ENCODE peak calls at places on chromosomes 13 and 19, in nine cellular contexts. Y is stimulated activated CD4-positive, alpha-beta T cell treated with anti-CD3 and anti-CD28 coated beads, Interleukin-4, amount 100 ng/mL, for 48 hours; H is NCI-H2081; Q is NCI-H1092 treated with DMSO at 0.1 percent for 48 hours; V is progenitor cell of endocrine pancreas; L is ACHN; M is naive B cell; I is GM03348; R is stimulated activated CD8-positive, alpha-beta memory T cell treated with anti-CD3 and anti-CD28 coated beads, Interleukin-2, amount 100 ng/mL, for 1 hour. G is an unnamed sample.

GRCh38 chr19:49421039-49421877 is 2.0 kb downstream of the PTH2 start:
- DNase-seq in L (no peak), Y (peak; percentile 41), H (peak; percentile 49), R (no peak), Q (peak; percentile 60), M (no peak), V (peak; percentile 65), I (peak; percentile 90), G (peak; percentile 43)

GRCh38 chr13:73141292-73141771 is 82.5 kb downstream of the KLF5 start:
- DNase-seq in V (no peak), M (no peak), L (no peak), Y (no peak), R (no peak), I (no peak), H (peak; percentile 21), Q (peak; percentile 76), G (no peak)

GRCh38 chr19:18501832-18502231 is 20.0 kb downstream of the ELL start:
- DNase-seq in L (no peak), Q (no peak), Y (no peak), I (no peak), V (no peak), M (no peak), H (no peak), R (no peak), G (no peak)

GRCh38 chr19:29690842-29691241 is 24.2 kb downstream of the C19orf12 start:
- DNase-seq in H (no peak), L (peak; percentile 31), V (no peak), Q (no peak), R (no peak), Y (no peak), I (no peak), M (no peak), G (peak; percentile 30)

GRCh38 chr13:109243311-109243951 is 543.0 kb downstream of the IRS2 start:
- DNase-seq in M (no peak), V (no peak), Q (no peak), Y (no peak), R (no peak), L (peak; percentile 63), I (peak; percentile 66), H (no peak), G (peak; percentile 98)

GRCh38 chr19:35459414-35460082 is 11.5 kb downstream of the FFAR2 start:
- DNase-seq in H (no peak), I (no peak), Q (no peak), V (no peak), Y (no peak), M (no peak), R (no peak), L (no peak), G (no peak)

GRCh38 chr19:50203281-50204080 is at the start of gene MYH14:
- DNase-seq in Y (no peak), V (peak; percentile 93), R (no peak), I (peak; percentile 50), M (no peak), Q (no peak), H (peak; percentile 34), L (no peak), G (peak; percentile 5)

GRCh38 chr13:45370922-45371406 is 30.0 kb upstream of the TPT1 start:
- DNase-seq in I (peak; percentile 83), V (peak; percentile 65), H (peak; percentile 43), R (peak; percentile 24), Q (no peak), M (peak; percentile 42), Y (peak; percentile 44), L (peak; percentile 76), G (peak; percentile 86)

GRCh38 chr19:43675269-43675879 is 5.4 kb upstream of the PLAUR start:
- DNase-seq in Y (no peak), M (no peak), V (no peak), R (no peak), L (peak; percentile 45), I (peak; percentile 27), H (no peak), Q (no peak), G (peak; percentile 30)

GRCh38 chr19:31875550-31875949 is 469.9 kb upstream of the ZNF507 start:
- DNase-seq in V (no peak), H (no peak), M (no peak), Y (no peak), L (no peak), Q (no peak), R (no peak), I (no peak), G (no peak)

GRCh38 chr19:20664917-20665781 is 3.8 kb upstream of the ZNF626 start:
- DNase-seq in V (peak; percentile 22), Q (no peak), Y (no peak), M (no peak), I (peak; percentile 6), H (no peak), R (no peak), L (no peak), G (peak; percentile 22)

GRCh38 chr19:18202759-18203407 is 959 bp downstream of the RAB3A start:
- DNase-seq in I (no peak), L (no peak), M (no peak), H (peak; percentile 41), Q (peak; percentile 21), V (no peak), Y (no peak), R (no peak), G (no peak)

GRCh38 chr19:41646589-41647204 is 19.8 kb upstream of the CEACAM4 start:
- DNase-seq in L (peak; percentile 16), V (no peak), M (no peak), H (no peak), Q (no peak), I (peak; percentile 30), Y (peak; percentile 55), R (no peak), G (peak; percentile 4)

GRCh38 chr13:111482126-111482525 is 161.7 kb downstream of the TEX29 start:
- DNase-seq in Y (no peak), V (no peak), L (no peak), M (no peak), H (no peak), Q (no peak), R (no peak), I (no peak), G (no peak)

GRCh38 chr13:98784666-98785065 is 32.2 kb upstream of the SLC15A1 start:
- DNase-seq in V (no peak), L (no peak), M (no peak), Q (no peak), I (no peak), H (no peak), Y (no peak), R (no peak), G (no peak)

GRCh38 chr19:369256-369655 is 24.7 kb upstream of the MIER2 start:
- DNase-seq in Q (no peak), V (no peak), H (no peak), M (no peak), L (no peak), R (no peak), Y (no peak), I (no peak), G (no peak)

GRCh38 chr13:51971520-51972426 is 39.5 kb downstream of the ATP7B start:
- DNase-seq in M (no peak), H (peak; percentile 19), R (no peak), Y (no peak), V (no peak), Q (peak; percentile 2), I (no peak), L (no peak), G (no peak)

GRCh38 chr19:58009666-58010301 is 7.2 kb upstream of the ZNF606 start:
- DNase-seq in L (no peak), H (no peak), I (peak; percentile 85), M (peak; percentile 87), Y (peak; percentile 26), V (no peak), R (no peak), Q (peak; percentile 78), G (peak; percentile 39)

GRCh38 chr19:6480843-6481415 is 658 bp downstream of the DENND1C start:
- DNase-seq in L (no peak), I (no peak), V (no peak), Q (no peak), R (no peak), Y (no peak), H (no peak), M (no peak), G (no peak)

GRCh38 chr13:72246396-72246795 is 379.4 kb upstream of the DACH1 start:
- DNase-seq in L (no peak), V (no peak), I (no peak), H (no peak), R (no peak), Y (no peak), Q (no peak), M (no peak), G (peak; percentile 33)

GRCh38 chr13:75566658-75567057 is 17.1 kb downstream of the UCHL3 start:
- DNase-seq in M (no peak), Y (no peak), Q (no peak), L (peak; percentile 44), V (no peak), H (no peak), R (no peak), I (peak; percentile 62), G (peak; percentile 75)

GRCh38 chr13:112442483-112443090 is 66.4 kb downstream of the SPACA7 start:
- DNase-seq in I (no peak), M (no peak), H (no peak), Q (peak; percentile 33), Y (no peak), L (no peak), R (no peak), V (no peak), G (no peak)

G was measured in AG10803.